ENCODE peak calls at places on chromosomes 5 and 9, in eight cellular contexts. One of them, this sample, is unnamed.

GRCh38 chr5:71893451-71893850 is 174.4 kb downstream of the CARTPT start:
- DNase-seq in NB4: no peak
- DNase-seq in naive B cell: no peak
- DNase-seq in left ventricle myocardium superior: no peak
- DNase-seq in head of caudate nucleus: no peak
- DNase-seq in KBM-7: no peak
- DNase-seq in GM10248: no peak
- DNase-seq in AG04450: no peak
- DNase-seq in this sample: no peak

GRCh38 chr5:95647331-95647659 is 718 bp downstream of the RFESD start:
- DNase-seq in AG04450: no peak
- DNase-seq in NB4: no peak
- DNase-seq in GM10248: no peak
- DNase-seq in naive B cell: no peak
- DNase-seq in head of caudate nucleus: no peak
- DNase-seq in left ventricle myocardium superior: no peak
- DNase-seq in KBM-7: no peak
- DNase-seq in this sample: no peak

GRCh38 chr9:93591706-93592388 is 15.5 kb downstream of the PHF2 start:
- DNase-seq in KBM-7: no peak
- DNase-seq in NB4: no peak
- DNase-seq in left ventricle myocardium superior: no peak
- DNase-seq in AG04450: no peak
- DNase-seq in naive B cell: no peak
- DNase-seq in GM10248: no peak
- DNase-seq in head of caudate nucleus: no peak
- DNase-seq in this sample: no peak

GRCh38 chr9:95494022-95494415 is 22.8 kb downstream of the PTCH1 start:
- DNase-seq in NB4: peak
- DNase-seq in head of caudate nucleus: peak
- DNase-seq in left ventricle myocardium superior: no peak
- DNase-seq in GM10248: no peak
- DNase-seq in AG04450: no peak
- DNase-seq in naive B cell: no peak
- DNase-seq in KBM-7: no peak
- DNase-seq in this sample: no peak

GRCh38 chr5:133049726-133050048 is 2.1 kb upstream of the HSPA4 start:
- DNase-seq in GM10248: no peak
- DNase-seq in naive B cell: no peak
- DNase-seq in head of caudate nucleus: no peak
- DNase-seq in AG04450: no peak
- DNase-seq in left ventricle myocardium superior: no peak
- DNase-seq in KBM-7: no peak
- DNase-seq in NB4: no peak
- DNase-seq in this sample: no peak

GRCh38 chr5:112534564-112534963 is 115.5 kb upstream of the EPB41L4A start:
- DNase-seq in NB4: no peak
- DNase-seq in GM10248: no peak
- DNase-seq in naive B cell: no peak
- DNase-seq in KBM-7: no peak
- DNase-seq in AG04450: no peak
- DNase-seq in left ventricle myocardium superior: no peak
- DNase-seq in head of caudate nucleus: no peak
- DNase-seq in this sample: no peak

GRCh38 chr5:73770601-73771025 is 144.6 kb downstream of the ARHGEF28 start:
- DNase-seq in head of caudate nucleus: no peak
- DNase-seq in AG04450: no peak
- DNase-seq in left ventricle myocardium superior: no peak
- DNase-seq in KBM-7: no peak
- DNase-seq in GM10248: no peak
- DNase-seq in NB4: no peak
- DNase-seq in naive B cell: no peak
- DNase-seq in this sample: no peak

GRCh38 chr5:63164838-63165237 is 586.2 kb downstream of the LRRC70 start:
- DNase-seq in left ventricle myocardium superior: no peak
- DNase-seq in GM10248: no peak
- DNase-seq in head of caudate nucleus: no peak
- DNase-seq in NB4: no peak
- DNase-seq in AG04450: no peak
- DNase-seq in KBM-7: no peak
- DNase-seq in naive B cell: no peak
- DNase-seq in this sample: no peak

GRCh38 chr5:33565304-33565703 is 124.5 kb downstream of the TARS1 start:
- DNase-seq in NB4: no peak
- DNase-seq in naive B cell: no peak
- DNase-seq in AG04450: no peak
- DNase-seq in KBM-7: no peak
- DNase-seq in GM10248: no peak
- DNase-seq in left ventricle myocardium superior: peak
- DNase-seq in head of caudate nucleus: peak
- DNase-seq in this sample: no peak

GRCh38 chr5:74552101-74552500 is 88.4 kb downstream of the ENC1 start:
- DNase-seq in naive B cell: no peak
- DNase-seq in GM10248: no peak
- DNase-seq in NB4: no peak
- DNase-seq in KBM-7: no peak
- DNase-seq in head of caudate nucleus: no peak
- DNase-seq in left ventricle myocardium superior: no peak
- DNase-seq in AG04450: no peak
- DNase-seq in this sample: no peak

GRCh38 chr9:109908459-109909390 is 128.7 kb downstream of the PALM2AKAP2 start:
- DNase-seq in KBM-7: no peak
- DNase-seq in AG04450: peak
- DNase-seq in NB4: no peak
- DNase-seq in GM10248: no peak
- DNase-seq in left ventricle myocardium superior: no peak
- DNase-seq in head of caudate nucleus: no peak
- DNase-seq in naive B cell: peak
- DNase-seq in this sample: no peak

GRCh38 chr9:6805532-6805931 is 47.8 kb downstream of the KDM4C start:
- DNase-seq in GM10248: no peak
- DNase-seq in head of caudate nucleus: peak
- DNase-seq in naive B cell: no peak
- DNase-seq in NB4: no peak
- DNase-seq in left ventricle myocardium superior: peak
- DNase-seq in AG04450: peak
- DNase-seq in KBM-7: no peak
- DNase-seq in this sample: peak

GRCh38 chr9:68751556-68751955 is 46.5 kb downstream of the PIP5K1B start:
- DNase-seq in GM10248: no peak
- DNase-seq in AG04450: no peak
- DNase-seq in KBM-7: no peak
- DNase-seq in left ventricle myocardium superior: no peak
- DNase-seq in naive B cell: no peak
- DNase-seq in NB4: no peak
- DNase-seq in head of caudate nucleus: no peak
- DNase-seq in this sample: no peak

GRCh38 chr5:103724272-103724671 is 161.7 kb upstream of the NUDT12 start:
- DNase-seq in left ventricle myocardium superior: no peak
- DNase-seq in AG04450: no peak
- DNase-seq in GM10248: no peak
- DNase-seq in NB4: no peak
- DNase-seq in naive B cell: no peak
- DNase-seq in KBM-7: no peak
- DNase-seq in head of caudate nucleus: no peak
- DNase-seq in this sample: no peak

GRCh38 chr5:124962735-124963134 is 216.3 kb upstream of the ZNF608 start:
- DNase-seq in head of caudate nucleus: no peak
- DNase-seq in KBM-7: no peak
- DNase-seq in GM10248: no peak
- DNase-seq in NB4: peak
- DNase-seq in AG04450: no peak
- DNase-seq in left ventricle myocardium superior: no peak
- DNase-seq in naive B cell: no peak
- DNase-seq in this sample: no peak

GRCh38 chr9:127749090-127749787 is 14.1 kb upstream of the TOR2A start:
- DNase-seq in NB4: no peak
- DNase-seq in GM10248: no peak
- DNase-seq in left ventricle myocardium superior: no peak
- DNase-seq in naive B cell: no peak
- DNase-seq in KBM-7: no peak
- DNase-seq in head of caudate nucleus: no peak
- DNase-seq in AG04450: no peak
- DNase-seq in this sample: no peak

GRCh38 chr5:109830955-109831502 is 141.3 kb downstream of the MAN2A1 start:
- DNase-seq in head of caudate nucleus: no peak
- DNase-seq in left ventricle myocardium superior: no peak
- DNase-seq in AG04450: no peak
- DNase-seq in GM10248: no peak
- DNase-seq in NB4: peak
- DNase-seq in KBM-7: no peak
- DNase-seq in naive B cell: no peak
- DNase-seq in this sample: no peak

GRCh38 chr9:69121155-69122085 is 52.7 kb upstream of the TJP2 start:
- DNase-seq in naive B cell: peak
- DNase-seq in left ventricle myocardium superior: peak
- DNase-seq in GM10248: peak
- DNase-seq in KBM-7: peak
- DNase-seq in NB4: peak
- DNase-seq in head of caudate nucleus: peak
- DNase-seq in AG04450: no peak
- DNase-seq in this sample: peak

GRCh38 chr9:34047864-34048729 is 590 bp downstream of the UBAP2 start:
- DNase-seq in left ventricle myocardium superior: peak
- DNase-seq in naive B cell: peak
- DNase-seq in AG04450: no peak
- DNase-seq in head of caudate nucleus: peak
- DNase-seq in NB4: peak
- DNase-seq in KBM-7: no peak
- DNase-seq in GM10248: peak
- DNase-seq in this sample: peak

GRCh38 chr5:139642891-139643871 is 5.0 kb upstream of the CXXC5 start:
- DNase-seq in GM10248: no peak
- DNase-seq in NB4: peak
- DNase-seq in KBM-7: no peak
- DNase-seq in left ventricle myocardium superior: peak
- DNase-seq in AG04450: no peak
- DNase-seq in naive B cell: no peak
- DNase-seq in head of caudate nucleus: no peak
- DNase-seq in this sample: no peak

GRCh38 chr9:74960548-74960947 is 7.8 kb upstream of the C9orf40 start:
- DNase-seq in naive B cell: no peak
- DNase-seq in GM10248: no peak
- DNase-seq in left ventricle myocardium superior: no peak
- DNase-seq in AG04450: peak
- DNase-seq in NB4: peak
- DNase-seq in KBM-7: no peak
- DNase-seq in head of caudate nucleus: no peak
- DNase-seq in this sample: no peak

GRCh38 chr5:132431682-132432081 is 58.9 kb downstream of the IRF1 start:
- DNase-seq in head of caudate nucleus: no peak
- DNase-seq in GM10248: no peak
- DNase-seq in AG04450: no peak
- DNase-seq in left ventricle myocardium superior: no peak
- DNase-seq in naive B cell: no peak
- DNase-seq in KBM-7: no peak
- DNase-seq in NB4: peak
- DNase-seq in this sample: no peak

GRCh38 chr9:105296889-105297288 is 52.4 kb downstream of the SLC44A1 start:
- DNase-seq in naive B cell: no peak
- DNase-seq in GM10248: no peak
- DNase-seq in head of caudate nucleus: no peak
- DNase-seq in AG04450: peak
- DNase-seq in NB4: peak
- DNase-seq in KBM-7: no peak
- DNase-seq in left ventricle myocardium superior: no peak
- DNase-seq in this sample: no peak

GRCh38 chr5:175885813-175886212 is 14.4 kb downstream of the CPLX2 start:
- DNase-seq in AG04450: no peak
- DNase-seq in left ventricle myocardium superior: no peak
- DNase-seq in NB4: peak
- DNase-seq in GM10248: no peak
- DNase-seq in KBM-7: peak
- DNase-seq in naive B cell: no peak
- DNase-seq in head of caudate nucleus: no peak
- DNase-seq in this sample: no peak

GRCh38 chr5:64811050-64811640 is 42.4 kb downstream of the CWC27 start:
- DNase-seq in head of caudate nucleus: no peak
- DNase-seq in left ventricle myocardium superior: no peak
- DNase-seq in KBM-7: peak
- DNase-seq in AG04450: peak
- DNase-seq in GM10248: peak
- DNase-seq in naive B cell: peak
- DNase-seq in NB4: peak
- DNase-seq in this sample: peak